ENCODE peak calls at places on chromosomes 6 and 20, in ten cellular contexts. E, H, J, U, G, O, I, F, K and N are unnamed samples.

GRCh38 chr6:167470836-167471547 is 146.1 kb downstream of the TTLL2 start:
- DNase-seq in E (no peak), H (no peak), J (no peak), U (no peak), G (no peak), O (no peak), I (no peak), F (no peak), K (no peak), N (no peak)

GRCh38 chr6:75566137-75566767 is 35.4 kb upstream of the SENP6 start:
- DNase-seq in E (no peak), H (no peak), J (no peak), U (no peak), G (no peak), O (no peak), I (no peak), F (no peak), K (no peak), N (no peak)

GRCh38 chr6:125953502-125953875 is 3.1 kb upstream of the HINT3 start:
- DNase-seq in E (no peak), H (no peak), J (no peak), U (no peak), G (no peak), O (no peak), I (no peak), F (no peak), K (no peak), N (no peak)

GRCh38 chr6:593139-593906 is 63.6 kb downstream of the HUS1B start:
- DNase-seq in E (peak), H (peak), J (peak), U (peak), G (no peak), O (peak), I (peak), F (no peak), K (no peak), N (peak)

GRCh38 chr6:82741996-82742385 is 323.6 kb downstream of the UBE3D start:
- DNase-seq in E (no peak), H (no peak), J (no peak), U (no peak), G (no peak), O (no peak), I (no peak), F (no peak), K (no peak), N (peak)

GRCh38 chr20:51930775-51931174 is 128.5 kb upstream of the SALL4 start:
- DNase-seq in E (peak), H (no peak), J (peak), U (no peak), G (no peak), O (no peak), I (no peak), F (no peak), K (no peak), N (peak)

GRCh38 chr20:37386505-37387201 is 40.7 kb downstream of the SRC start:
- DNase-seq in E (no peak), H (no peak), J (no peak), U (no peak), G (peak), O (no peak), I (no peak), F (no peak), K (peak), N (no peak)

GRCh38 chr6:170096803-170097504 is 193.9 kb downstream of the DLL1 start:
- DNase-seq in E (no peak), H (no peak), J (no peak), U (no peak), G (no peak), O (no peak), I (no peak), F (no peak), K (no peak), N (no peak)

GRCh38 chr6:115551510-115551909 is 509.2 kb downstream of the FRK start:
- DNase-seq in E (no peak), H (no peak), J (no peak), U (no peak), G (no peak), O (no peak), I (no peak), F (peak), K (no peak), N (no peak)

GRCh38 chr20:35539756-35540212 is 2.1 kb upstream of the ERGIC3 start:
- DNase-seq in E (no peak), H (peak), J (no peak), U (no peak), G (no peak), O (no peak), I (no peak), F (no peak), K (no peak), N (no peak)